ENCODE peak calls at places on chromosome 5, in seven cellular contexts. L is tibial artery, J is aorta, P is Peyer's patch, S is lung, G is psoas muscle, F is kidney. W is an unnamed sample.

GRCh38 chr5:129917224-129917623 is 13.0 kb downstream of the CHSY3 start:
- DNase-seq in L (no peak), J (no peak), P (no peak), S (no peak), G (no peak), F (no peak), W (no peak)

GRCh38 chr5:66164044-66164790 is 20.1 kb downstream of the SREK1 start:
- DNase-seq in L (no peak), J (no peak), P (no peak), S (no peak), G (no peak), F (no peak), W (no peak)

GRCh38 chr5:158898185-158899177 is 201.2 kb downstream of the EBF1 start:
- DNase-seq in L (no peak), J (no peak), P (no peak), S (no peak), G (no peak), F (no peak), W (no peak)

GRCh38 chr5:74673011-74673790 is 11.8 kb upstream of the HEXB start:
- DNase-seq in L (no peak), J (no peak), P (no peak), S (no peak), G (no peak), F (no peak), W (no peak)

GRCh38 chr5:77180167-77181081 is 30.1 kb upstream of the PDE8B start:
- DNase-seq in L (peak; percentile 25), J (peak; percentile 88), P (peak; percentile 68), S (no peak), G (peak; percentile 64), F (peak; percentile 73), W (peak; percentile 82)

GRCh38 chr5:135997936-135998335 is 30.9 kb upstream of the TGFBI start:
- DNase-seq in L (no peak), J (no peak), P (no peak), S (no peak), G (no peak), F (no peak), W (no peak)

GRCh38 chr5:172624996-172625939 is 15.8 kb upstream of the NEURL1B start:
- DNase-seq in L (no peak), J (peak; percentile 28), P (no peak), S (no peak), G (peak; percentile 28), F (no peak), W (no peak)

GRCh38 chr5:146399446-146399845 is 47.7 kb upstream of the TCERG1 start:
- DNase-seq in L (no peak), J (no peak), P (no peak), S (no peak), G (no peak), F (no peak), W (no peak)

GRCh38 chr5:151686673-151687378 is at the start of gene SPARC:
- DNase-seq in L (peak; percentile 94), J (peak; percentile 91), P (peak; percentile 60), S (peak; percentile 60), G (peak; percentile 94), F (peak; percentile 93), W (peak; percentile 87)

GRCh38 chr5:68374770-68375518 is 159.4 kb downstream of the PIK3R1 start:
- DNase-seq in L (no peak), J (no peak), P (no peak), S (no peak), G (no peak), F (no peak), W (no peak)

GRCh38 chr5:134083517-134083916 is 31.0 kb upstream of the TCF7 start:
- DNase-seq in L (no peak), J (no peak), P (no peak), S (no peak), G (no peak), F (no peak), W (no peak)

GRCh38 chr5:55407059-55407684 is 99.4 kb downstream of the MTREX start:
- DNase-seq in L (no peak), J (no peak), P (no peak), S (no peak), G (no peak), F (no peak), W (no peak)

GRCh38 chr5:142280066-142281011 is 44.5 kb downstream of the SPRY4 start:
- DNase-seq in L (peak; percentile 79), J (peak; percentile 90), P (no peak), S (no peak), G (peak; percentile 78), F (peak; percentile 94), W (peak; percentile 29)

GRCh38 chr5:142281966-142282365 is 42.9 kb downstream of the SPRY4 start:
- DNase-seq in L (no peak), J (no peak), P (no peak), S (no peak), G (no peak), F (no peak), W (no peak)

GRCh38 chr5:142277796-142278195 is 47.0 kb downstream of the SPRY4 start:
- DNase-seq in L (no peak), J (no peak), P (no peak), S (no peak), G (no peak), F (no peak), W (no peak)

GRCh38 chr5:142283304-142283703 is 41.5 kb downstream of the SPRY4 start:
- DNase-seq in L (no peak), J (no peak), P (no peak), S (no peak), G (no peak), F (no peak), W (no peak)

DNA sequence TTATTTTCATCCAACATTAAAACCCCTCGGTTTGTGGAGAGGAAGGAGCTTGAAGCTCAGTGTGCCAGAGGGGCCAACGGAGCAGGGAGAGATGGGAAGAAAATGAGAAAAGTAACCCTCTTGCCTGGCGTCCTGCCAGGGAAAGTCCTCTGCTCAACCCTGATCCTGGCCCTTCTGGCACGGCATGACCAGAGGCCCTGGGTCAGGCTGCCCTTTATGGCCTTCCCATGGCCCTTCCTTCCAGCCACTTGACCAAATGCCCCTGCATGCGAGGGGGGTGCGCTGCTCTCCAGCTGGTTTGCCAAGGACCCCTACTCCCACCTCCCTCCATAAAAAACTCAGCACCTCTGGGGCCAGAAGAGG is 43.8 kb downstream of the SPRY4 start:
- DNase-seq in L (no peak), J (no peak), P (no peak), S (no peak), G (peak; percentile 57), F (peak; percentile 81), W (no peak)
- H3K27ac ChIP-seq in L (peak overlapping the region; percentile 76), J (no peak overlapping the region), P (no peak overlapping the region), S (peak overlapping the region; percentile 57), G (peak overlapping the region; percentile 65), F (peak overlapping the region; percentile 78), W (peak overlapping the region; percentile 60)

GRCh38 chr5:179608131-179608581 is 15.3 kb downstream of the HNRNPH1 start:
- DNase-seq in L (no peak), J (no peak), P (peak; percentile 51), S (no peak), G (no peak), F (peak; percentile 73), W (no peak)

GRCh38 chr5:179610903-179611265 is 12.6 kb downstream of the HNRNPH1 start:
- DNase-seq in L (no peak), J (no peak), P (no peak), S (no peak), G (no peak), F (no peak), W (no peak)

GRCh38 chr5:179610109-179610902 is 13.2 kb downstream of the HNRNPH1 start:
- DNase-seq in L (no peak), J (no peak), P (peak; percentile 48), S (no peak), G (peak; percentile 84), F (peak; percentile 54), W (no peak)

GRCh38 chr5:179607449-179607931 is 16.0 kb downstream of the HNRNPH1 start:
- DNase-seq in L (peak; percentile 49), J (no peak), P (peak; percentile 45), S (no peak), G (peak; percentile 85), F (peak; percentile 74), W (no peak)

GRCh38 chr5:179609834-179610108 is 13.7 kb downstream of the HNRNPH1 start:
- DNase-seq in L (no peak), J (no peak), P (no peak), S (no peak), G (no peak), F (no peak), W (no peak)
- H3K27ac ChIP-seq in L (peak overlapping the region; percentile 15), J (no peak overlapping the region), P (no peak overlapping the region), S (no peak overlapping the region), G (peak overlapping the region; percentile 53), F (no peak overlapping the region), W (peak overlapping the region; percentile 27)

GRCh38 chr5:38534122-38534408 is 22.4 kb downstream of the LIFR start:
- DNase-seq in L (no peak), J (no peak), P (no peak), S (no peak), G (no peak), F (no peak), W (no peak)

GRCh38 chr5:38532165-38532669 is 24.2 kb downstream of the LIFR start:
- DNase-seq in L (no peak), J (no peak), P (no peak), S (no peak), G (no peak), F (no peak), W (peak; percentile 90)

GRCh38 chr5:38533286-38534121 is 22.9 kb downstream of the LIFR start:
- DNase-seq in L (no peak), J (no peak), P (no peak), S (no peak), G (no peak), F (no peak), W (no peak)

GRCh38 chr5:38529955-38530644 is 26.3 kb downstream of the LIFR start:
- DNase-seq in L (no peak), J (no peak), P (no peak), S (no peak), G (no peak), F (no peak), W (no peak)

DNA sequence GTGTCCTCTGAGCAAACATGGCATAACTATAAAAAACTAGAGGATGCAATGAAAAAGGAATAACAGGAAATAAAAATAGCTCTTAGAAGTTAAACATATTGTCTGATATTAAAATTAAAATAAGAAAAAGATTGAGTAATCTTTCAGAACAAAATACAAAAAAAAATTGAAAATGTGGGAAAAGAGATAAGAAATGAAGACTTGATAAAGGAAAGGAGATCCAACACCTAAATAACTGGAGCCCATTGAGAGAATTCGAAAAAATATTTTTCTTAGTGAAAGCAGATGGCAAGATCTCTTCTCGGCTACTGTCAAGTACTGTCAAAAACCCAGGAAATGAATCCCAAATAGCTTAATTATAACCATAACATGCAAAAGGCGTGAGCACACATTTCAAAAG is 24.9 kb downstream of the LIFR start:
- DNase-seq in L (no peak), J (no peak), P (no peak), S (no peak), G (no peak), F (no peak), W (no peak)
- H3K27ac ChIP-seq in L (no peak overlapping the region), J (no peak overlapping the region), P (no peak overlapping the region), S (no peak overlapping the region), G (peak overlapping the region; percentile 73), F (no peak overlapping the region), W (peak overlapping the region; percentile 61)

GRCh38 chr5:54302267-54302687 is 8.1 kb downstream of the ARL15 start:
- DNase-seq in L (no peak), J (no peak), P (no peak), S (no peak), G (no peak), F (no peak), W (no peak)
- H3K27ac ChIP-seq in L (no peak overlapping the region), J (no peak overlapping the region), P (no peak overlapping the region), S (no peak overlapping the region), G (no peak overlapping the region), F (no peak overlapping the region), W (no peak overlapping the region)

W was measured in thyroid gland.